ENCODE peak calls at places on chromosome 10, in seven cellular contexts. Y is ovary, K is fibroblast of lung, W is tibial artery, U is adrenal gland, H is neural progenitor cell, N is transverse colon. C is an unnamed sample.

GRCh38 chr10:69844698-69845097 is 43.0 kb downstream of the COL13A1 start:
- DNase-seq in Y (no peak), K (no peak), W (no peak), U (no peak), H (no peak), N (no peak), C (no peak)

GRCh38 chr10:93383562-93383981 is 98.6 kb downstream of the MYOF start:
- DNase-seq in Y (no peak), K (peak; percentile 98), W (no peak), U (no peak), H (no peak), N (no peak), C (no peak)

GRCh38 chr10:124648738-124649137 is 95.4 kb downstream of the FAM53B start:
- DNase-seq in Y (peak; percentile 84), K (peak; percentile 87), W (no peak), U (peak; percentile 88), H (no peak), N (peak; percentile 64), C (peak; percentile 82)

GRCh38 chr10:127973810-127974311 is 67.0 kb downstream of the PTPRE start:
- DNase-seq in Y (no peak), K (no peak), W (no peak), U (peak; percentile 23), H (peak; percentile 52), N (no peak), C (no peak)

GRCh38 chr10:133481086-133481643 is 27.4 kb downstream of the SCART1 start:
- DNase-seq in Y (no peak), K (no peak), W (no peak), U (no peak), H (no peak), N (no peak), C (no peak)

GRCh38 chr10:55203319-55203718 is 402.3 kb upstream of the PCDH15 start:
- DNase-seq in Y (no peak), K (peak; percentile 51), W (no peak), U (no peak), H (no peak), N (no peak), C (no peak)

GRCh38 chr10:44980309-44981171 is 1.9 kb upstream of the DEPP1 start:
- DNase-seq in Y (peak; percentile 36), K (peak; percentile 40), W (peak; percentile 67), U (no peak), H (no peak), N (no peak), C (no peak)

GRCh38 chr10:15856328-15857000 is 3.8 kb downstream of the MINDY3 start:
- DNase-seq in Y (no peak), K (no peak), W (no peak), U (peak; percentile 43), H (no peak), N (no peak), C (no peak)

GRCh38 chr10:14302035-14302434 is 28.7 kb downstream of the FRMD4A start:
- DNase-seq in Y (no peak), K (peak; percentile 31), W (no peak), U (no peak), H (peak; percentile 20), N (no peak), C (no peak)

GRCh38 chr10:101843032-101843991 is at the start of gene KCNIP2:
- DNase-seq in Y (no peak), K (no peak), W (no peak), U (peak; percentile 41), H (peak; percentile 88), N (peak; percentile 52), C (no peak)

GRCh38 chr10:133237241-133238065 is at the start of gene VENTX:
- DNase-seq in Y (no peak), K (no peak), W (no peak), U (no peak), H (peak; percentile 90), N (no peak), C (no peak)

GRCh38 chr10:23818484-23818883 is 379.6 kb downstream of the OTUD1 start:
- DNase-seq in Y (no peak), K (no peak), W (no peak), U (no peak), H (peak; percentile 54), N (no peak), C (no peak)

GRCh38 chr10:47354162-47354561 is 6.0 kb downstream of the RBP3 start:
- DNase-seq in Y (no peak), K (peak; percentile 4), W (peak; percentile 37), U (no peak), H (no peak), N (no peak), C (no peak)

GRCh38 chr10:121281576-121281975 is 316.7 kb downstream of the FGFR2 start:
- DNase-seq in Y (no peak), K (no peak), W (no peak), U (no peak), H (no peak), N (no peak), C (no peak)

GRCh38 chr10:116590590-116591444 is at the start of gene PNLIPRP1:
- DNase-seq in Y (no peak), K (no peak), W (no peak), U (no peak), H (no peak), N (peak; percentile 50), C (no peak)

GRCh38 chr10:76736848-76737495 is 900.6 kb downstream of the KCNMA1 start:
- DNase-seq in Y (no peak), K (no peak), W (no peak), U (no peak), H (no peak), N (no peak), C (no peak)

GRCh38 chr10:98696516-98696915 is 249.8 kb upstream of the HPS1 start:
- DNase-seq in Y (no peak), K (no peak), W (no peak), U (no peak), H (peak; percentile 52), N (no peak), C (no peak)

GRCh38 chr10:97270523-97271154 is 21.8 kb downstream of the ARHGAP19 start:
- DNase-seq in Y (no peak), K (peak; percentile 78), W (no peak), U (no peak), H (peak; percentile 18), N (no peak), C (no peak)

GRCh38 chr10:126570631-126571170 is 99.8 kb downstream of the C10orf90 start:
- DNase-seq in Y (no peak), K (peak; percentile 54), W (no peak), U (no peak), H (no peak), N (no peak), C (no peak)

GRCh38 chr10:103197177-103197576 is 4.1 kb upstream of the NT5C2 start:
- DNase-seq in Y (no peak), K (peak; percentile 68), W (peak; percentile 83), U (peak; percentile 85), H (no peak), N (no peak), C (peak; percentile 53)

GRCh38 chr10:60955321-60955720 is 11.3 kb upstream of the RHOBTB1 start:
- DNase-seq in Y (no peak), K (peak; percentile 26), W (no peak), U (no peak), H (no peak), N (no peak), C (no peak)

GRCh38 chr10:96740579-96741281 is 20.4 kb upstream of the PIK3AP1 start:
- DNase-seq in Y (no peak), K (no peak), W (peak; percentile 76), U (peak; percentile 46), H (no peak), N (peak; percentile 45), C (peak; percentile 41)

GRCh38 chr10:69408318-69409175 is 8.2 kb downstream of the TACR2 start:
- DNase-seq in Y (peak; percentile 98), K (peak; percentile 88), W (peak; percentile 97), U (peak; percentile 97), H (peak; percentile 98), N (peak; percentile 97), C (peak; percentile 98)

GRCh38 chr10:21525367-21526183 is at the start of gene SKIDA1:
- DNase-seq in Y (peak; percentile 96), K (peak; percentile 96), W (peak; percentile 91), U (peak; percentile 91), H (peak; percentile 98), N (peak; percentile 82), C (peak; percentile 90)

GRCh38 chr10:127034790-127035189 is 129.6 kb downstream of the DOCK1 start:
- DNase-seq in Y (no peak), K (no peak), W (no peak), U (no peak), H (peak; percentile 67), N (no peak), C (no peak)

GRCh38 chr10:102715880-102716279 is 1.4 kb downstream of the SFXN2 start:
- DNase-seq in Y (no peak), K (no peak), W (no peak), U (no peak), H (no peak), N (no peak), C (no peak)

GRCh38 chr10:86960003-86960862 is 1.8 kb downstream of the SNCG start:
- DNase-seq in Y (peak; percentile 73), K (peak; percentile 61), W (peak; percentile 84), U (peak; percentile 73), H (peak; percentile 66), N (peak; percentile 52), C (no peak)
- TF ChIP-seq CTCF in Y (peak; percentile 88), K (peak; percentile 83), W (peak; percentile 99), U (peak; percentile 99), H (peak; percentile 80), N (peak; percentile 77), C (peak; percentile 80)

GRCh38 chr10:86758231-86759072 is 2.0 kb downstream of the BMPR1A start:
- DNase-seq in Y (no peak), K (peak; percentile 48), W (no peak), U (no peak), H (no peak), N (no peak), C (no peak)
- H3K27me3 ChIP-seq in Y (no peaks in the 10 kb centered on the region), K (no peaks in the 10 kb centered on the region), W (no peaks in the 10 kb centered on the region), U (no peaks in the 10 kb centered on the region), H (no peaks in the 10 kb centered on the region), N (no peaks in the 10 kb centered on the region), C (no peaks in the 10 kb centered on the region)

GRCh38 chr10:110335314-110336064 is 30.8 kb upstream of the SMNDC1 start:
- DNase-seq in Y (no peak), K (no peak), W (no peak), U (no peak), H (no peak), N (no peak), C (no peak)

GRCh38 chr10:110337401-110337800 is 32.7 kb upstream of the SMNDC1 start:
- DNase-seq in Y (no peak), K (no peak), W (no peak), U (no peak), H (no peak), N (no peak), C (no peak)

GRCh38 chr10:110334061-110334656 is 29.4 kb upstream of the SMNDC1 start:
- DNase-seq in Y (no peak), K (no peak), W (no peak), U (no peak), H (no peak), N (no peak), C (no peak)

GRCh38 chr10:110337906-110338305 is 33.2 kb upstream of the SMNDC1 start:
- DNase-seq in Y (no peak), K (peak; percentile 59), W (no peak), U (peak; percentile 71), H (no peak), N (no peak), C (peak; percentile 23)

GRCh38 chr10:110336111-110336721 is 31.5 kb upstream of the SMNDC1 start:
- DNase-seq in Y (peak; percentile 52), K (peak; percentile 99), W (no peak), U (peak; percentile 52), H (peak; percentile 78), N (no peak), C (no peak)
- TF ChIP-seq CTCF in Y (no peak), K (peak; percentile 13), W (no peak), U (no peak), H (peak; percentile 28), N (no peak), C (no peak)

GRCh38 chr10:73357821-73358220 is 843 bp downstream of the CFAP70 start:
- DNase-seq in Y (no peak), K (no peak), W (no peak), U (no peak), H (no peak), N (no peak), C (no peak)
- H3K27me3 ChIP-seq in Y (no peaks in the 10 kb centered on the region), K (no peaks in the 10 kb centered on the region), W (no peaks in the 10 kb centered on the region), U (no peaks in the 10 kb centered on the region), H (peaks cover 26% of the 10 kb centered on the region), N (no peaks in the 10 kb centered on the region), C (no peaks in the 10 kb centered on the region)